ENCODE peak calls at places on chromosomes 7 and 10, in six cellular contexts. A is heart left ventricle, B is HepG2, G is sigmoid colon, Q is body of pancreas, Y is A549. K is an unnamed sample.

GRCh38 chr7:154915600-154915999 is 87.3 kb downstream of the PAXIP1 start:
- DNase-seq in A (no peak), G (no peak), Y (no peak), Q (no peak), B (no peak), K (no peak)

GRCh38 chr7:156560075-156560474 is 80.5 kb upstream of the RNF32 start:
- DNase-seq in B (peak), Y (peak), Q (no peak), A (no peak), G (no peak), K (no peak)

GRCh38 chr7:77989981-77990566 is 191.5 kb downstream of the PHTF2 start:
- DNase-seq in Q (no peak), A (no peak), G (no peak), B (no peak), Y (peak), K (no peak)

GRCh38 chr7:31782411-31782991 is 95.5 kb downstream of the PPP1R17 start:
- DNase-seq in A (no peak), B (peak), Y (peak), G (no peak), Q (peak), K (peak)

GRCh38 chr10:43047288-43047970 is 29.4 kb upstream of the RET start:
- DNase-seq in A (no peak), Q (peak), G (peak), B (no peak), Y (no peak), K (no peak)

GRCh38 chr10:22333167-22333566 is 12.1 kb upstream of the SPAG6 start:
- DNase-seq in Q (no peak), A (no peak), G (no peak), Y (no peak), B (no peak), K (no peak)

GRCh38 chr7:994592-995308 is 11.8 kb downstream of the CYP2W1 start:
- DNase-seq in Y (no peak), Q (no peak), A (no peak), G (no peak), B (no peak), K (no peak)

GRCh38 chr7:922334-923107 is 32.0 kb downstream of the ADAP1 start:
- DNase-seq in Q (peak), Y (no peak), A (peak), G (peak), B (no peak), K (no peak)

GRCh38 chr7:143382791-143383641 is 1.9 kb downstream of the ZYX start:
- DNase-seq in Q (no peak), A (no peak), B (no peak), Y (no peak), G (peak), K (no peak)

GRCh38 chr7:78074713-78075112 is 276.1 kb downstream of the PHTF2 start:
- DNase-seq in G (no peak), Q (no peak), A (no peak), Y (no peak), B (no peak), K (no peak)

GRCh38 chr10:72332423-72333110 is 22.2 kb downstream of the DNAJB12 start:
- DNase-seq in Q (no peak), Y (no peak), G (no peak), A (no peak), B (no peak), K (no peak)

GRCh38 chr10:99619090-99619800 is 994 bp downstream of the SLC25A28 start:
- DNase-seq in Q (no peak), B (no peak), A (no peak), G (no peak), Y (no peak), K (no peak)

GRCh38 chr7:88344956-88345832 is 38.5 kb upstream of the STEAP4 start:
- DNase-seq in Q (peak), B (peak), A (peak), Y (peak), G (peak), K (no peak)

GRCh38 chr7:28739826-28740225 is 218.3 kb downstream of the TRIL start:
- DNase-seq in Q (no peak), G (no peak), A (no peak), Y (no peak), B (no peak), K (no peak)

GRCh38 chr7:146961617-146962016 is 845.0 kb downstream of the CNTNAP2 start:
- DNase-seq in G (no peak), A (peak), B (no peak), Y (no peak), Q (no peak), K (no peak)

GRCh38 chr10:97889461-97890265 is 40.0 kb downstream of the GOLGA7B start:
- DNase-seq in Y (peak), B (no peak), Q (no peak), G (no peak), A (no peak), K (no peak)

GRCh38 chr10:103470755-103471653 is 8.0 kb downstream of the CALHM3 start:
- DNase-seq in Y (no peak), A (no peak), Q (no peak), G (no peak), B (no peak), K (peak)

GRCh38 chr7:65840446-65840845 is 32.4 kb upstream of the VKORC1L1 start:
- DNase-seq in Q (no peak), B (no peak), Y (no peak), A (no peak), G (no peak), K (no peak)

GRCh38 chr7:141575164-141575563 is 24.0 kb downstream of the AGK start:
- DNase-seq in B (no peak), Y (no peak), G (no peak), Q (no peak), A (no peak), K (no peak)

GRCh38 chr10:103382769-103383168 is 13.5 kb downstream of the ATP5MK start:
- DNase-seq in Q (no peak), A (no peak), Y (no peak), B (no peak), G (no peak), K (no peak)

GRCh38 chr10:4527281-4527960 is 298.6 kb upstream of the AKR1E2 start:
- DNase-seq in Y (no peak), Q (no peak), B (no peak), A (no peak), G (no peak), K (no peak)

GRCh38 chr10:113558336-113558735 is 5.5 kb downstream of the HABP2 start:
- DNase-seq in A (no peak), Q (no peak), Y (no peak), B (no peak), G (no peak), K (no peak)

GRCh38 chr10:125633517-125633999 is 49.4 kb downstream of the TEX36 start:
- DNase-seq in G (no peak), A (no peak), Q (no peak), B (no peak), Y (peak), K (no peak)

GRCh38 chr7:120703585-120704240 is 154.2 kb downstream of the TSPAN12 start:
- DNase-seq in Y (no peak), B (no peak), G (no peak), Q (no peak), A (no peak), K (no peak)

GRCh38 chr10:4352566-4352961 is 473.4 kb upstream of the AKR1E2 start:
- DNase-seq in B (no peak), Q (peak), Y (no peak), A (no peak), G (peak), K (no peak)

GRCh38 chr10:32298066-32298812 is 48.7 kb downstream of the EPC1 start:
- DNase-seq in G (no peak), A (no peak), B (peak), Y (peak), Q (no peak), K (no peak)

GRCh38 chr10:47369251-47369894 is 14.7 kb downstream of the ZNF488 start:
- DNase-seq in B (no peak), G (no peak), A (peak), Y (no peak), Q (no peak), K (no peak)

GRCh38 chr10:119111968-119112515 is 8.1 kb downstream of the DENND10 start:
- DNase-seq in Y (no peak), Q (no peak), A (no peak), B (no peak), G (no peak), K (no peak)

GRCh38 chr10:60291354-60291930 is 98.2 kb downstream of the ANK3 start:
- DNase-seq in Q (no peak), G (no peak), B (no peak), Y (no peak), A (no peak), K (no peak)

GRCh38 chr7:11300231-11300630 is 326.6 kb downstream of the PHF14 start:
- DNase-seq in G (no peak), Q (no peak), B (no peak), Y (no peak), A (no peak), K (no peak)

GRCh38 chr7:139725077-139725476 is 52.7 kb downstream of the HIPK2 start:
- DNase-seq in Y (no peak), A (no peak), Q (no peak), G (no peak), B (no peak), K (no peak)

DNA sequence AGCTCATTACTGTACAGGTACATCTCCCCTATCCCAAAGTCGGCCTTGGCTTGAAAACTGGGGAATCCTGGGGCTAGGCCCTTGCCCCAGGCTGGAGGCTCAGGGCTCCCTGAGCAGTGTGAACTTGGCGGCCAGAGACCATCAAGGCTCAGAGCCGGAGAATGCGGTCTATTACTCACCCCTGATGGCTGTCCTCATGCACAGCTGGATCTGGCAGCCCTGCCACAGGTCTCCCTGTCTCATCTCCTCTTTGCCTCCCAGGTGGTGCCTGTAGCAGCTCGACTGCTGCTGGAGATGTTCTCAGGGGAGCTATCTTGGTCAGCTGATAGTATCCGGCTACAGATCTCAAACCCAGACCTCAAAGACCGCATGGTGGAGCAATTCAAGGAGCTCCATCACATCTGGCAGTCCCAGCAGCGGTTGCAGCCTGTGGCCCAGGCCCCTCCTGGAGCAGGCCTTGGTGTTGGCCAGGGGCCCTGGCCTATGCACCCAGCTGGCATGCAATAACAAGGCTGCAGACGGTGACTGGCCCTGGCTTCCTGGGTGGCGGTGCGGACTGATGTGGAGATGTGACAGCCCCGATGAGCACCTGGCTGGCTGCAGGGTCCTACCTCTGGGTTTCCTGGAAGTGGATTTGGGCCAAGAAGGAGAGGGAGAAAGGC is 10.7 kb downstream of the IRF5 start:
- DNase-seq in A (no peak), Q (no peak), Y (no peak), B (no peak), G (no peak), K (no peak)
- TF ChIP-seq POLR2A in A (no peak), Q (no peak), Y (no peak), B (no peak), G (no peak), K (no peak)

GRCh38 chr7:50412958-50413357 is 37.2 kb downstream of the FIGNL1 start:
- DNase-seq in Q (no peak), Y (no peak), A (no peak), B (no peak), G (no peak), K (no peak)

GRCh38 chr7:50406935-50407334 is 43.2 kb downstream of the FIGNL1 start:
- DNase-seq in Q (no peak), G (no peak), Y (no peak), A (no peak), B (no peak), K (no peak)

GRCh38 chr7:50411333-50412028 is 38.7 kb downstream of the FIGNL1 start:
- DNase-seq in Y (no peak), G (no peak), B (no peak), Q (no peak), A (no peak), K (no peak)

GRCh38 chr7:50405246-50405645 is 44.9 kb downstream of the FIGNL1 start:
- DNase-seq in Q (no peak), B (no peak), A (no peak), G (no peak), Y (no peak), K (no peak)

DNA sequence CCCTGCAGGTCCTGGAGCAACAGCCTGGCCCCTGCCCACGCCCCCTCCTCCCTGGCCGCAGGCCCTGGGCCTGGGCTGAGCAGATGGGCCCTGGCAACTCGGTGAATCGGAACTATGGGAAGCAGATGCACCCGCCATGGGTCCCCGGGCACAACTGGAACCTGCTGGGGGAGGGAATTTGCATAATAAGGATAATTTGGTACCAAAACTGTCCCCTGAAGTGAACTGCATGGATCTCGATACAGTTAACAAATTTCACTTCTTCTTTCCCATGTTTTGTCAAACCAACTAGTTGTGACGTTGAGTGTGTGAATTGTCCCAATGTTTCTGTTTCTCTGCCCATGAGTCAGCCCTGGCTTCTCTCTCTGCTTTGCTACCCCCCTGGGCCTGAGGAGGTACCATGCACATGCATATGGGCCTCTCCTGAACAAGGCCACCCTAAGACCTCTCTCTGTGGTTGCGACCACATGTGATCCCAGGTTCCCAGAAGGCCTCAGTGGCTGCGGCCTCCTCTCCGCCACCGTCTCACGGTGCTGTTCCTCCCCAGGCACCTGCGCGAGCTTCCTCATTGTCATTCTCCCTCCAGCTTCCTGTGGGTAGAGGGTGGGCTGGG is 40.2 kb downstream of the FIGNL1 start:
- DNase-seq in B (no peak), G (no peak), Y (no peak), A (no peak), Q (no peak), K (peak)
- TF ChIP-seq POLR2A in B (no peak), G (no peak), Y (no peak), A (no peak), Q (no peak), K (no peak)

GRCh38 chr7:5420841-5421625 is 2.6 kb downstream of the TNRC18 start:
- DNase-seq in Y (no peak), G (no peak), A (peak), B (no peak), Q (peak), K (no peak)

GRCh38 chr7:5422324-5423271 is 1.0 kb downstream of the TNRC18 start:
- DNase-seq in Q (peak), G (no peak), B (peak), A (peak), Y (no peak), K (no peak)

GRCh38 chr7:5421626-5422323 is 1.9 kb downstream of the TNRC18 start:
- DNase-seq in B (peak), G (peak), Y (peak), A (peak), Q (peak), K (no peak)

GRCh38 chr7:5419523-5420107 is 4.0 kb downstream of the TNRC18 start:
- DNase-seq in B (peak), A (peak), Q (peak), G (no peak), Y (no peak), K (no peak)

DNA sequence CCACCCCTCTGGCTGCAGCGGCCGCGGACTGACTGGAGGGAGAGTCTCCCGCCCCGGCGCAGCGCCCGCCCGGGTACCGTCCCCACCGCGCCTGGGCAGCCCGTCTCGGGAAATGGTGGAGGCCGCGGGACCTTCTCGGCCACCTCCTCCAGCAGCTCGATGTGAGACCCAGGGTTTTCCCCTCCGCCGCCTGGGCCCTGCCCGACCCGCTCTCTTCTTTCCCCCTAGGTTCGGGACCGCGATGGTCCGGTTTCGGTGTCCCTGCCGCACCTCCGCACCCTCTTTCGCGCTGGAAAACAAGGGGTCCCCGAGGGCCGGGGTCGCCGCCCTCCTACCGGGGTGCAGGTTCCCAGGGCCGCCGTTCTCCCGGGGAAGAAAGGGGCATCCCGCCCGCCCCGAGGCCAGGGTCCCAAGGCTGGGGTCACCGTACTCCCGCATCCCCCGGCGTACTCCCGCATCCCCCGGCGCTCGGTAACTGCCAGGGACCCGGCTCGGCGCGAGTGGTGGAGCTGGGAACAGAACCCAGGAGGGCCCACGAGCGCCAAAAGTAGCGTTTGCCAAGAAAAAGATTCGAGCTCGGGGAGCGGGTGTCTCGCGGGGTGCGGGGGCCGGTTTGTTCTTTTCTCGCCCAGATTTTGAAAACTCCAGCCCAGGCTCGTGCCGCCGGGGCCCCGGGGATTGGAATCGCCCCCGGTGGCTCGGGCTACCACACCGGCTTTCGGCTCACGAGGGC is 3.4 kb downstream of the TNRC18 start:
- DNase-seq in A (peak), G (no peak), Q (peak), B (no peak), Y (no peak), K (no peak)
- TF ChIP-seq POLR2A in A (no peak), G (no peak), Q (no peak), B (no peak), Y (no peak), K (no peak)

GRCh38 chr7:2404714-2405119 is 1.3 kb downstream of the CHST12 start:
- DNase-seq in Q (no peak), B (no peak), Y (no peak), G (no peak), A (no peak), K (no peak)

GRCh38 chr7:2403718-2404648 is 572 bp downstream of the CHST12 start:
- DNase-seq in Y (no peak), Q (peak), B (no peak), A (peak), G (peak), K (no peak)

GRCh38 chr7:2403014-2403717 is at the start of gene CHST12:
- DNase-seq in A (peak), Y (peak), G (peak), Q (peak), B (peak), K (peak)

GRCh38 chr7:2405201-2405600 is 1.8 kb downstream of the CHST12 start:
- DNase-seq in Q (no peak), G (no peak), A (no peak), Y (no peak), B (no peak), K (no peak)

GRCh38 chr7:2405601-2406345 is 2.4 kb downstream of the CHST12 start:
- DNase-seq in Y (no peak), A (no peak), Q (no peak), G (no peak), B (no peak), K (peak)
- TF ChIP-seq POLR2A in Y (no peak), A (no peak), Q (no peak), G (no peak), B (no peak), K (no peak)

GRCh38 chr7:37344886-37345579 is 103.6 kb downstream of the ELMO1 start:
- DNase-seq in G (no peak), A (no peak), Q (no peak), B (no peak), Y (no peak), K (no peak)

GRCh38 chr7:37346761-37347160 is 101.9 kb downstream of the ELMO1 start:
- DNase-seq in Y (no peak), B (no peak), A (no peak), G (no peak), Q (no peak), K (no peak)

GRCh38 chr7:37342170-37342569 is 106.5 kb downstream of the ELMO1 start:
- DNase-seq in B (no peak), Y (no peak), Q (no peak), A (no peak), G (no peak), K (no peak)

GRCh38 chr7:37341033-37341630 is 107.5 kb downstream of the ELMO1 start:
- DNase-seq in A (no peak), Y (no peak), G (no peak), B (no peak), Q (no peak), K (no peak)

DNA sequence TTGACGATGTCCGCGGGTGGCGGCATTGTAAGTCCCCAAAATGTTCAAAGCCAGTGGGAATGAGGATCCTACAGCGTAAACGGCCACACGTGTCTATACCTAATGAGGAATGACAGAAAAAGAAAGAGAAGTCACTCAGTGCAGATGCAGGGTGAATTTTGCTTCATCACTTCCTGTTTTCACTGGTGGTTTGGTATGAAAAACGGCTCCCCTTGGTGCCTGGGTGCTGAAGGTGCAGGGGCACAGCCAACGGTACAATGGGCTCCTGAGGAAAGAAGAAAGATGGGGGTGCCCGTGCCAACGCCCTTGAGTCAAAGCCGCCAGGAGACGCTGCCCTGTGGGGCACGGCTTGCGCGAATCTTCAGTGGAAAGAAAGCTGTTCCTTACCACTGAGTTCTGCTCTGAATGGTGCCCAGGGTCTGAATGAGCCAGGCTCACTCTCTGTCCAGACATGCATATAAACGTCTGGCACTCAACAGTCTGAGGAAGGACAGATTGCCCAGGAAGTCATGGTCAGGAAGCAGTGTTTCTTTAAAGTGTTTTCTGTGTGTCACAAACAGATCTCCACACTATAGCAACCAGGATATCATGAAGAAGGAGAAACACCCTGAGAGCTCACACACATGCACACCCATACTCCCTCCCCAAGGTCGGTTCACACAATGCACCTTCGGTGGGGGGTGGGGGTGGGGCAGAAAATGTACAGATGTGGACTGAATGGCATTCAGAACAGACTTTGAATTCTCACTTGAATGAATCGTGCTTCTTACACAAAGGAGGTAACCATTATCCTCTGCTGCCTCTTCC is 105.8 kb downstream of the ELMO1 start:
- DNase-seq in Q (no peak), G (no peak), A (no peak), B (no peak), Y (no peak), K (no peak)
- TF ChIP-seq POLR2A in Q (no peak), G (no peak), A (no peak), B (no peak), Y (no peak), K (peak)

GRCh38 chr7:151146761-151147160 is 20.7 kb downstream of the GBX1 start:
- DNase-seq in Q (no peak), G (no peak), B (no peak), Y (no peak), A (no peak), K (no peak)
- TF ChIP-seq POLR2A in Q (no peak), G (no peak), B (no peak), Y (no peak), A (no peak), K (no peak)

K was measured in GM12892.